ENCODE peak calls at places on chromosome 13, in five cellular contexts. I is SK-N-SH; J is NCI-H2107; H is activated T-helper 1 cell treated with anti-CD3 and anti-CD28 coated beads, Interleukin-12 subunit alpha, Interleukin-12 subunit beta, Interleukin-2, Interleukin-4 antibody, amounts not matched to agents 30 ng/mL and 10 ng/mL and 1 ng/mL, durations not matched to agents 14 hours and 24 hours and 36 hours; P is neural progenitor cell. X is an unnamed sample.

GRCh38 chr13:110716235-110716505 is 2.7 kb downstream of the ING1 start:
- DNase-seq in I (no peak), J (no peak), H (no peak), P (peak), X (no peak)

GRCh38 chr13:64855506-64855905 is 2374.6 kb downstream of the PCDH9 start:
- DNase-seq in I (peak), J (no peak), H (no peak), P (no peak), X (no peak)

GRCh38 chr13:112842343-112842856 is 126.6 kb upstream of the MCF2L start:
- DNase-seq in I (no peak), J (no peak), H (no peak), P (peak), X (peak)

GRCh38 chr13:86426437-86426836 is 627.2 kb upstream of the SLITRK6 start:
- DNase-seq in I (no peak), J (no peak), H (no peak), P (no peak), X (no peak)

GRCh38 chr13:108947551-108948030 is 318.2 kb downstream of the MYO16 start:
- DNase-seq in I (no peak), J (no peak), H (no peak), P (no peak), X (no peak)

GRCh38 chr13:99322297-99323103 is 15.3 kb upstream of the GPR183 start:
- DNase-seq in I (no peak), J (no peak), H (no peak), P (no peak), X (no peak)

GRCh38 chr13:111503905-111504695 is 183.7 kb downstream of the TEX29 start:
- DNase-seq in I (no peak), J (no peak), H (no peak), P (no peak), X (no peak)

GRCh38 chr13:45207319-45207718 is 6.5 kb upstream of the KCTD4 start:
- DNase-seq in I (no peak), J (peak), H (no peak), P (no peak), X (no peak)

GRCh38 chr13:38993381-38993780 is 2.8 kb upstream of the STOML3 start:
- DNase-seq in I (no peak), J (no peak), H (no peak), P (no peak), X (no peak)

GRCh38 chr13:80084086-80084676 is 256.7 kb downstream of the SPRY2 start:
- DNase-seq in I (no peak), J (no peak), H (no peak), P (no peak), X (no peak)